ENCODE peak calls at places on chromosomes 5 and 9, in six cellular contexts. R, G, Z, A, E and N are unnamed samples.

GRCh38 chr9:114505187-114506081 is at the start of gene WHRN:
- DNase-seq in E (peak), A (peak), R (peak), G (peak), Z (peak), N (peak)

GRCh38 chr5:74199436-74200210 is 440.9 kb downstream of the ENC1 start:
- DNase-seq in A (no peak), Z (peak), G (peak), R (no peak), E (no peak), N (peak)

GRCh38 chr5:94027145-94027544 is 285.7 kb upstream of the POU5F2 start:
- DNase-seq in Z (no peak), E (no peak), R (no peak), A (no peak), G (no peak), N (no peak)

GRCh38 chr9:86097510-86098224 is 1.7 kb downstream of the GOLM1 start:
- DNase-seq in A (no peak), R (no peak), G (no peak), Z (no peak), E (no peak), N (no peak)

GRCh38 chr5:138230981-138231589 is 18.0 kb upstream of the CDC23 start:
- DNase-seq in G (no peak), E (no peak), Z (peak), A (no peak), R (no peak), N (peak)

GRCh38 chr9:68728731-68729130 is 23.7 kb downstream of the PIP5K1B start:
- DNase-seq in R (no peak), G (no peak), Z (no peak), E (no peak), A (no peak), N (no peak)

GRCh38 chr5:7680260-7680659 is 170.7 kb downstream of the CFAP90 start:
- DNase-seq in G (no peak), Z (no peak), R (no peak), A (no peak), E (no peak), N (no peak)

GRCh38 chr9:76246680-76247079 is 147.5 kb downstream of the RFK start:
- DNase-seq in R (no peak), A (no peak), Z (no peak), G (no peak), E (no peak), N (no peak)

GRCh38 chr5:37954561-37954960 is 114.7 kb upstream of the GDNF start:
- DNase-seq in E (no peak), A (no peak), G (no peak), R (no peak), Z (no peak), N (no peak)

GRCh38 chr9:116716441-116716840 is 29.3 kb downstream of the TRIM32 start:
- DNase-seq in E (no peak), Z (peak), G (no peak), A (no peak), R (no peak), N (no peak)

GRCh38 chr9:85043248-85043647 is 373.7 kb downstream of the NTRK2 start:
- DNase-seq in E (no peak), Z (no peak), G (no peak), R (no peak), A (no peak), N (no peak)

GRCh38 chr5:88886756-88887741 is 4.1 kb upstream of the MEF2C start:
- DNase-seq in R (no peak), G (no peak), Z (no peak), E (no peak), A (no peak), N (no peak)

GRCh38 chr5:24363789-24364534 is 280.8 kb downstream of the CDH10 start:
- DNase-seq in Z (no peak), R (no peak), G (no peak), E (no peak), A (no peak), N (no peak)

DNA sequence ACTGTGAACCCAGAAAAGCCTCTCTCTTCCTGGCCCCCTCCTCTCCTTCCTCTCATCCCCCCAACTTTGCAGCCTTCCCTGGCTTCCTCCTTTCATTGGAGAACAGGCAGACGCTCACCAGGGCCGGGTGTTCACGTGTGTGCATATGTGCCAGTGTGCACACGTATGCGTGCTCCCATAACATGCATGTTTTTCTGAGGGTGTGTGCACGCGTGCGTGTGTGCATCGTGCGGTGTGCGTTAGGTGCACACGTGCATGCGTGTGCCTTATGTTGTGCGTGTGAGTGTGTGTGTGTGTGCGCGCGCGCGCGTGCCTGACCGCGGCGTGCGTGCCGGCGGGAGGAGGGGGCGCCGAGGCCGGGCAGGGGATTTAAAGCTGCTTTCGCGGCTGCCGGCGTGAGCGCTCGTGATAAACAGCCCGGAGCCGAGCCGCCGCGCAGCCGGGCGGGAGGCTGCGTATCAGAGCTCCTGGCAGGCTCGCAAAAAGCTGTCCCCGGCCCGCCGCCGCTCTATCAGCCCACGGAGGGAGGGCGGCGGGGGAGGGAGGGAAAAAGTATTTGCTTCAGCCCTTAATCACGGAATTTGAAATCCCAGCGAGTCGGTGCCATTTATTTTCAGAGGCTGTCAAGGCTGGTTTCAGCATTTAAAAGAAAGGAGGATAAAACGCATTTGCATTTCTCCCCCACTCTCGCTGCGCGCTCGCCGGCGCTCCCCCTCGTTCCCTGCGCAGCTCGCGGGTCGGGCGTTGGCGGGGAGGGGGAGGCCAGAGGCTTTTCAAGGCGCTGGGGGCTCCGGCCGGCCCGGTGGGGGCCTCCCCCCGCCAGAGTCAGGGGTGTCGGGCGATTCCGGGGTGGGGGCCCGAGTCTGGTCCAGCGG is 183.9 kb downstream of the C9orf50 start:
- DNase-seq in G (peak), A (no peak), Z (peak), R (no peak), E (no peak), N (peak)
- H2AFZ ChIP-seq in G (peak), A (peak), Z (peak), R (no peak), E (no peak), N (no peak)

GRCh38 chr9:133356391-133357091 is at the start of the genes SURF1 and SURF2:
- DNase-seq in Z (peak), A (peak), E (peak), G (peak), R (peak), N (peak)
- H2AK5ac ChIP-seq in Z (peak), A (peak), E (no peak), G (peak), R (no peak), N (no peak)

GRCh38 chr9:17578911-17579793 is at the start of gene SH3GL2:
- DNase-seq in G (peak), E (peak), Z (peak), A (peak), R (peak), N (peak)

GRCh38 chr9:17580119-17580518 is 1.3 kb downstream of the SH3GL2 start:
- DNase-seq in E (no peak), A (no peak), G (no peak), R (no peak), Z (no peak), N (no peak)

GRCh38 chr9:17574342-17574741 is 4.5 kb upstream of the SH3GL2 start:
- DNase-seq in Z (no peak), E (no peak), G (no peak), A (no peak), R (no peak), N (no peak)

GRCh38 chr9:17578577-17578910 is 322 bp upstream of the SH3GL2 start:
- DNase-seq in Z (no peak), R (no peak), A (no peak), E (no peak), G (no peak), N (no peak)
- H2AFZ ChIP-seq in Z (peak), R (no peak), A (peak), E (peak), G (peak), N (peak)

GRCh38 chr9:81379655-81380054 is 309.7 kb downstream of the TLE1 start:
- DNase-seq in E (no peak), A (no peak), Z (peak), R (no peak), G (peak), N (no peak)
- H2AK5ac ChIP-seq in E (no peak), A (no peak), Z (no peak), R (no peak), G (no peak), N (no peak)

DNA sequence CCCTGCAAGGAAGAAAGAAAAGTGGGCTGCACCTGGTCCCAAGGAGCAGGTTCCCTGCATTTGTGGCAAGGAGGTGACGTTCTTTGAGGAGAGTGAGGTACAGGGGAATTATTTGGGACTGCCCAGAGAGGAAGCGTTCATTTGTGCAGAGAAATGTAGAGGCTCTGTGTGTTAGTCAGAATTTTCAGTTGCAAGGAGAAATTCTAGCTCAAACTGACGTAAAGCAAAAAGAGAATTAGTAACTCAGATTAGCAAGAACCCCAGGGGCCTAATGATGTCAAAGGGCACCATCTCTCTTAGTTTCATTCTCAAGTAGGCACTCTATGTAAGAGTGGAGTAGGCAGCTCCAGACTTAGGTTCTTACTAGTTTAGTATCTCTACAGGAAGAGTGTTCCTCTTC is 2.4 kb upstream of the TXN start:
- DNase-seq in R (no peak), A (no peak), E (no peak), G (no peak), Z (no peak), N (no peak)
- H2AFZ ChIP-seq in R (no peak), A (no peak), E (no peak), G (no peak), Z (no peak), N (no peak)

GRCh38 chr5:134489227-134489944 is 36.1 kb upstream of the JADE2 start:
- DNase-seq in Z (no peak), G (no peak), R (no peak), E (no peak), A (no peak), N (no peak)
- H2AK5ac ChIP-seq in Z (no peak), G (no peak), R (no peak), E (no peak), A (no peak), N (no peak)

GRCh38 chr9:6080154-6080716 is 64.8 kb upstream of the RANBP6 start:
- DNase-seq in E (peak), G (peak), R (peak), Z (peak), A (peak), N (peak)
- H2AFZ ChIP-seq in E (no peak), G (peak), R (no peak), Z (peak), A (peak), N (peak)